ENCODE peak calls at places on chromosome 5, in seven cellular contexts. T is Caco-2, M is uterus, K is BE2C, Y is left ventricle myocardium inferior, N is OCI-LY7, Z is ovary. E is an unnamed sample.
A peak's percentile ranks its signal among the peaks of the same experiment; 100 is the strongest.

GRCh38 chr5:103232393-103232999 is 26.1 kb upstream of the MACIR start:
- DNase-seq in T (peak; percentile 39), M (no peak), K (peak; percentile 39), Y (no peak), N (peak; percentile 50), Z (no peak), E (no peak)

GRCh38 chr5:103562453-103563157 is at the start of gene NUDT12:
- DNase-seq in T (peak; percentile 70), M (peak; percentile 61), K (peak; percentile 71), Y (peak; percentile 65), N (no peak), Z (peak; percentile 68), E (peak; percentile 69)

GRCh38 chr5:74288038-74288437 is 352.5 kb downstream of the ENC1 start:
- DNase-seq in T (no peak), M (no peak), K (no peak), Y (no peak), N (no peak), Z (no peak), E (no peak)

GRCh38 chr5:75753182-75753581 is 35.9 kb upstream of the POC5 start:
- DNase-seq in T (no peak), M (no peak), K (no peak), Y (no peak), N (no peak), Z (no peak), E (no peak)

GRCh38 chr5:172484664-172485063 is 30.3 kb upstream of the SH3PXD2B start:
- DNase-seq in T (no peak), M (no peak), K (no peak), Y (no peak), N (no peak), Z (no peak), E (no peak)

GRCh38 chr5:111172504-111172903 is 51.7 kb upstream of the CAMK4 start:
- DNase-seq in T (no peak), M (no peak), K (no peak), Y (no peak), N (no peak), Z (no peak), E (no peak)

GRCh38 chr5:32710335-32710858 is 724 bp upstream of the NPR3 start:
- DNase-seq in T (peak; percentile 29), M (peak; percentile 16), K (no peak), Y (peak; percentile 49), N (no peak), Z (no peak), E (peak; percentile 45)

GRCh38 chr5:158832736-158833135 is 267.0 kb downstream of the EBF1 start:
- DNase-seq in T (no peak), M (no peak), K (no peak), Y (no peak), N (no peak), Z (no peak), E (no peak)

GRCh38 chr5:89847743-89848142 is 561.8 kb downstream of the CETN3 start:
- DNase-seq in T (no peak), M (no peak), K (peak; percentile 81), Y (no peak), N (no peak), Z (no peak), E (no peak)

GRCh38 chr5:10576121-10576789 is 12.4 kb downstream of the ANKRD33B start:
- DNase-seq in T (no peak), M (no peak), K (no peak), Y (no peak), N (peak; percentile 48), Z (no peak), E (no peak)

GRCh38 chr5:58188287-58188651 is 271.6 kb downstream of the PLK2 start:
- DNase-seq in T (peak; percentile 67), M (no peak), K (no peak), Y (no peak), N (no peak), Z (no peak), E (no peak)

GRCh38 chr5:132776932-132777208 is 169 bp downstream of the SEPTIN8 start:
- DNase-seq in T (no peak), M (no peak), K (no peak), Y (no peak), N (no peak), Z (no peak), E (no peak)

GRCh38 chr5:64333891-64334290 is 168.2 kb downstream of the RNF180 start:
- DNase-seq in T (no peak), M (no peak), K (no peak), Y (no peak), N (no peak), Z (no peak), E (no peak)

GRCh38 chr5:10702040-10702629 is 58.9 kb downstream of the DAP start:
- DNase-seq in T (no peak), M (no peak), K (no peak), Y (no peak), N (no peak), Z (peak; percentile 43), E (no peak)

GRCh38 chr5:98651715-98652114 is 121.7 kb upstream of the RGMB start:
- DNase-seq in T (no peak), M (no peak), K (no peak), Y (no peak), N (no peak), Z (no peak), E (no peak)

GRCh38 chr5:150918613-150919012 is 13.8 kb upstream of the ZNF300 start:
- DNase-seq in T (no peak), M (no peak), K (no peak), Y (no peak), N (no peak), Z (no peak), E (no peak)

GRCh38 chr5:17243287-17244063 is 26.0 kb downstream of the BASP1 start:
- DNase-seq in T (no peak), M (no peak), K (no peak), Y (no peak), N (no peak), Z (no peak), E (no peak)

GRCh38 chr5:39775458-39776365 is 350.9 kb upstream of the DAB2 start:
- DNase-seq in T (no peak), M (no peak), K (no peak), Y (no peak), N (no peak), Z (no peak), E (no peak)

GRCh38 chr5:40221796-40222195 is 457.9 kb upstream of the PTGER4 start:
- DNase-seq in T (no peak), M (no peak), K (no peak), Y (no peak), N (no peak), Z (no peak), E (no peak)

GRCh38 chr5:116406306-116407041 is 168.1 kb downstream of the SEMA6A start:
- DNase-seq in T (no peak), M (no peak), K (no peak), Y (no peak), N (no peak), Z (no peak), E (no peak)

GRCh38 chr5:116404792-116405191 is 169.8 kb downstream of the SEMA6A start:
- DNase-seq in T (no peak), M (no peak), K (no peak), Y (no peak), N (no peak), Z (no peak), E (no peak)

GRCh38 chr5:116402235-116402634 is 172.4 kb downstream of the SEMA6A start:
- DNase-seq in T (no peak), M (no peak), K (no peak), Y (no peak), N (no peak), Z (no peak), E (no peak)

GRCh38 chr5:116401546-116401945 is 173.1 kb downstream of the SEMA6A start:
- DNase-seq in T (no peak), M (no peak), K (no peak), Y (no peak), N (no peak), Z (no peak), E (no peak)

GRCh38 chr5:116404001-116404400 is 170.6 kb downstream of the SEMA6A start:
- DNase-seq in T (no peak), M (no peak), K (no peak), Y (no peak), N (no peak), Z (no peak), E (no peak)
- TF ChIP-seq CTCF in T (no peak), M (no peak), K (no peak), Y (no peak), N (no peak), Z (no peak), E (no peak)

GRCh38 chr5:152883061-152883460 is 478.0 kb upstream of the NMUR2 start:
- DNase-seq in T (no peak), M (no peak), K (peak; percentile 5), Y (no peak), N (no peak), Z (no peak), E (no peak)

DNA sequence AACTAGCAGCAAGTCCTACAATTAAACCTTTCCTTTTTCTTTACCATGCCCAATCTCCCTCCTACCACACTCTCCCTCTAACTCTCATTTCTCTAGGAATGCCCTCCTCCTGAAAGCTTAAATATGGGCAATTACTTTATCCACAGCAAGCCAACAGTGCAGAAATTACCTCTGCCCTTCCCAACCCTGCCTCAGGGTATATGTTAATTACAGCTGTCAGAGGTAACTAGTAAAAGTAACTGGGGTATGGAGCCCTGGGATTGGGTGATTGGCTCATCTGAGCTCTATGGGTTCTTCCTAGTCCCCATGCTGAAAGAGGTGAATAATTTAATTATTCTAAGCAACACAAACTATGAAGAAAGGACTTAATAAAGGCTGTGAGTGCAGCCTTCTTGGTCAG is 478.9 kb upstream of the NMUR2 start:
- DNase-seq in T (no peak), M (no peak), K (no peak), Y (no peak), N (no peak), Z (no peak), E (no peak)
- H3K9me3 ChIP-seq in T (no peaks in the 10 kb centered on the region), M (no peaks in the 10 kb centered on the region), K (no peaks in the 10 kb centered on the region), Y (peaks cover 21% of the 10 kb centered on the region), N (no peaks in the 10 kb centered on the region), Z (no peaks in the 10 kb centered on the region), E (peaks cover 6% of the 10 kb centered on the region)

GRCh38 chr5:25716680-25717079 is 1071.9 kb upstream of the CDH10 start:
- DNase-seq in T (no peak), M (no peak), K (no peak), Y (no peak), N (no peak), Z (no peak), E (no peak)

DNA sequence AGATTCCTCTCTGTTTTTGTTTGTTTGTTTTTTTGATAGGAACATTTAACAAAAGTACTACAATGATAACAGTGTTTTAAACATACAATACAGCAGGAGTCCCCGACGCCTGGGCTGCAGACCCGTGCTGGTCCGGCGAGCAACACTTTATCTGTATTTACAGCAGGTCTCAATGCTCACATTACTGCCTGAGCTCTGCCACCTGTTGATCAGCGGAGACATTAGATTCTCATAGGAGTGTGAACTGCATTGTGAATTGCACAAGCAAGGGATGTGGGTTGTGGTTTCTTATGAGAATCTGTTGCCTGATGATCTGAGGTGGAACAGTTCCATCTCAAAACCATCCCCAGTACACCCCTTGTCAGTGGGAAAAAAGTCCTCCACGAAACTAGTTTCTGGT is 1068.5 kb upstream of the CDH10 start:
- DNase-seq in T (peak; percentile 10), M (no peak), K (no peak), Y (no peak), N (no peak), Z (no peak), E (no peak)
- TF ChIP-seq CTCF in T (no peak), M (no peak), K (no peak), Y (no peak), N (no peak), Z (no peak), E (no peak)

DNA sequence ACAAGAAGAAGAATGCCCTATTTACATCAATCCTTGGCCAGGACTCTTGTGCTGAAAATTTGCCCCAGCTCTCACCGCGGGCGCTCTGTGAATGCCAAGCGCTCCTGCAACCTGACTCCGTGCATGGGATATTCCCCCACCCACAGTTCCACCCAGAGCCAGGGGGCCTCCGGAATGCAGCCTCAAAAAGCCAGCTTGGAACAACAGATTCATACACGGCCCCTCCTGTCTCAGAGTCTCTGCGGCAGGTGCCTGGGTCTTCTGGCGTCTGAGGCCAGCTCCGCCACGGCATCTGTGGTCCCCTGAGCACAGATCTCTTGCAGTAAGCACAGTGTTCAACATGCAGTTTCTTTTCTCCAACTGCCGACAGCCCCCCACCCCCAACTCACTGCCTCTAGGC is 355.6 kb upstream of the IRX2 start:
- DNase-seq in T (no peak), M (no peak), K (no peak), Y (no peak), N (no peak), Z (no peak), E (no peak)
- H3K9me3 ChIP-seq in T (no peaks in the 10 kb centered on the region), M (no peaks in the 10 kb centered on the region), K (no peaks in the 10 kb centered on the region), Y (no peaks in the 10 kb centered on the region), N (no peaks in the 10 kb centered on the region), Z (no peaks in the 10 kb centered on the region), E (no peaks in the 10 kb centered on the region)